ENCODE peak calls at places on chromosomes 11 and 22, in six cellular contexts. One of them, this sample, is unnamed.

GRCh38 chr11:134750619-134751018 is 338.6 kb upstream of the B3GAT1 start:
- DNase-seq in NCI-H1105: no peak
- DNase-seq in glutamatergic neuron: no peak
- DNase-seq in OCI-LY7: no peak
- DNase-seq in activated T-helper 9 cell treated with anti-CD3 and anti-CD28 coated beads, Interleukin-2, amount 50 U/mL, for 16 hours: no peak
- DNase-seq in RCC 7860: no peak
- DNase-seq in this sample: no peak

GRCh38 chr11:20623258-20623657 is 23.9 kb downstream of the SLC6A5 start:
- DNase-seq in activated T-helper 9 cell treated with anti-CD3 and anti-CD28 coated beads, Interleukin-2, amount 50 U/mL, for 16 hours: no peak
- DNase-seq in glutamatergic neuron: no peak
- DNase-seq in OCI-LY7: no peak
- DNase-seq in NCI-H1105: no peak
- DNase-seq in RCC 7860: no peak
- DNase-seq in this sample: peak; percentile 50

GRCh38 chr11:103532133-103532788 is 423.0 kb downstream of the DYNC2H1 start:
- DNase-seq in glutamatergic neuron: no peak
- DNase-seq in OCI-LY7: no peak
- DNase-seq in NCI-H1105: no peak
- DNase-seq in RCC 7860: peak; percentile 76
- DNase-seq in activated T-helper 9 cell treated with anti-CD3 and anti-CD28 coated beads, Interleukin-2, amount 50 U/mL, for 16 hours: no peak
- DNase-seq in this sample: no peak

GRCh38 chr22:35627267-35628041 is 10.3 kb upstream of the MB start:
- DNase-seq in glutamatergic neuron: peak; percentile 46
- DNase-seq in RCC 7860: peak; percentile 92
- DNase-seq in NCI-H1105: no peak
- DNase-seq in OCI-LY7: peak; percentile 83
- DNase-seq in activated T-helper 9 cell treated with anti-CD3 and anti-CD28 coated beads, Interleukin-2, amount 50 U/mL, for 16 hours: peak; percentile 28
- DNase-seq in this sample: peak; percentile 60

GRCh38 chr11:85472953-85473352 is 154.2 kb downstream of the DLG2 start:
- DNase-seq in activated T-helper 9 cell treated with anti-CD3 and anti-CD28 coated beads, Interleukin-2, amount 50 U/mL, for 16 hours: no peak
- DNase-seq in glutamatergic neuron: no peak
- DNase-seq in RCC 7860: no peak
- DNase-seq in OCI-LY7: no peak
- DNase-seq in NCI-H1105: no peak
- DNase-seq in this sample: no peak

GRCh38 chr11:108788565-108789199 is 123.8 kb downstream of the DDX10 start:
- DNase-seq in activated T-helper 9 cell treated with anti-CD3 and anti-CD28 coated beads, Interleukin-2, amount 50 U/mL, for 16 hours: no peak
- DNase-seq in OCI-LY7: peak; percentile 6
- DNase-seq in glutamatergic neuron: no peak
- DNase-seq in RCC 7860: no peak
- DNase-seq in NCI-H1105: no peak
- DNase-seq in this sample: peak; percentile 82

GRCh38 chr22:37330200-37331033 is 48.1 kb downstream of the CYTH4 start:
- DNase-seq in activated T-helper 9 cell treated with anti-CD3 and anti-CD28 coated beads, Interleukin-2, amount 50 U/mL, for 16 hours: no peak
- DNase-seq in NCI-H1105: peak; percentile 78
- DNase-seq in glutamatergic neuron: peak; percentile 90
- DNase-seq in OCI-LY7: peak; percentile 87
- DNase-seq in RCC 7860: peak; percentile 75
- DNase-seq in this sample: peak; percentile 95

GRCh38 chr22:43014062-43014875 is 680 bp downstream of the PACSIN2 start:
- DNase-seq in NCI-H1105: peak; percentile 11
- DNase-seq in OCI-LY7: peak; percentile 52
- DNase-seq in activated T-helper 9 cell treated with anti-CD3 and anti-CD28 coated beads, Interleukin-2, amount 50 U/mL, for 16 hours: peak; percentile 15
- DNase-seq in RCC 7860: peak; percentile 45
- DNase-seq in glutamatergic neuron: peak; percentile 52
- DNase-seq in this sample: peak; percentile 65

GRCh38 chr11:119389611-119390254 is 8.2 kb upstream of the USP2 start:
- DNase-seq in OCI-LY7: peak; percentile 40
- DNase-seq in NCI-H1105: no peak
- DNase-seq in glutamatergic neuron: no peak
- DNase-seq in RCC 7860: no peak
- DNase-seq in activated T-helper 9 cell treated with anti-CD3 and anti-CD28 coated beads, Interleukin-2, amount 50 U/mL, for 16 hours: no peak
- DNase-seq in this sample: peak; percentile 69

GRCh38 chr22:19800761-19801244 is 40.2 kb downstream of the TBX1 start:
- DNase-seq in RCC 7860: no peak
- DNase-seq in OCI-LY7: no peak
- DNase-seq in activated T-helper 9 cell treated with anti-CD3 and anti-CD28 coated beads, Interleukin-2, amount 50 U/mL, for 16 hours: no peak
- DNase-seq in glutamatergic neuron: peak; percentile 12
- DNase-seq in NCI-H1105: no peak
- DNase-seq in this sample: no peak

GRCh38 chr11:126702165-126702738 is 298.3 kb downstream of the KIRREL3 start:
- DNase-seq in RCC 7860: no peak
- DNase-seq in OCI-LY7: no peak
- DNase-seq in activated T-helper 9 cell treated with anti-CD3 and anti-CD28 coated beads, Interleukin-2, amount 50 U/mL, for 16 hours: no peak
- DNase-seq in glutamatergic neuron: no peak
- DNase-seq in NCI-H1105: no peak
- DNase-seq in this sample: no peak

GRCh38 chr11:64449381-64450167 is 90.6 kb downstream of the RPS6KA4 start:
- DNase-seq in NCI-H1105: peak; percentile 78
- DNase-seq in RCC 7860: peak; percentile 49
- DNase-seq in OCI-LY7: peak; percentile 82
- DNase-seq in activated T-helper 9 cell treated with anti-CD3 and anti-CD28 coated beads, Interleukin-2, amount 50 U/mL, for 16 hours: peak; percentile 53
- DNase-seq in glutamatergic neuron: peak; percentile 85
- DNase-seq in this sample: peak; percentile 93

GRCh38 chr11:70281114-70281729 is 10.7 kb downstream of the PPFIA1 start:
- DNase-seq in OCI-LY7: no peak
- DNase-seq in NCI-H1105: no peak
- DNase-seq in RCC 7860: no peak
- DNase-seq in activated T-helper 9 cell treated with anti-CD3 and anti-CD28 coated beads, Interleukin-2, amount 50 U/mL, for 16 hours: no peak
- DNase-seq in glutamatergic neuron: no peak
- DNase-seq in this sample: no peak

GRCh38 chr11:70265341-70265740 is 5.1 kb upstream of the PPFIA1 start:
- DNase-seq in OCI-LY7: peak; percentile 60
- DNase-seq in activated T-helper 9 cell treated with anti-CD3 and anti-CD28 coated beads, Interleukin-2, amount 50 U/mL, for 16 hours: no peak
- DNase-seq in RCC 7860: no peak
- DNase-seq in glutamatergic neuron: no peak
- DNase-seq in NCI-H1105: no peak
- DNase-seq in this sample: peak; percentile 87

GRCh38 chr11:20110908-20111669 is 49.2 kb downstream of the DBX1 start:
- DNase-seq in OCI-LY7: peak; percentile 65
- DNase-seq in NCI-H1105: peak; percentile 56
- DNase-seq in RCC 7860: peak; percentile 47
- DNase-seq in activated T-helper 9 cell treated with anti-CD3 and anti-CD28 coated beads, Interleukin-2, amount 50 U/mL, for 16 hours: no peak
- DNase-seq in glutamatergic neuron: peak; percentile 43
- DNase-seq in this sample: peak; percentile 89

GRCh38 chr11:116792869-116793475 is 1.3 kb upstream of the APOA5 start:
- DNase-seq in glutamatergic neuron: no peak
- DNase-seq in NCI-H1105: no peak
- DNase-seq in RCC 7860: peak; percentile 67
- DNase-seq in OCI-LY7: no peak
- DNase-seq in activated T-helper 9 cell treated with anti-CD3 and anti-CD28 coated beads, Interleukin-2, amount 50 U/mL, for 16 hours: no peak
- DNase-seq in this sample: no peak

GRCh38 chr11:133925756-133926155 is 31.0 kb downstream of the IGSF9B start:
- DNase-seq in activated T-helper 9 cell treated with anti-CD3 and anti-CD28 coated beads, Interleukin-2, amount 50 U/mL, for 16 hours: no peak
- DNase-seq in glutamatergic neuron: no peak
- DNase-seq in OCI-LY7: no peak
- DNase-seq in NCI-H1105: no peak
- DNase-seq in RCC 7860: no peak
- DNase-seq in this sample: no peak

GRCh38 chr22:19853058-19853878 is 1.4 kb downstream of the GNB1L start:
- DNase-seq in RCC 7860: no peak
- DNase-seq in activated T-helper 9 cell treated with anti-CD3 and anti-CD28 coated beads, Interleukin-2, amount 50 U/mL, for 16 hours: no peak
- DNase-seq in OCI-LY7: no peak
- DNase-seq in NCI-H1105: no peak
- DNase-seq in glutamatergic neuron: peak; percentile 15
- DNase-seq in this sample: no peak

GRCh38 chr22:27677895-27678458 is 123.6 kb downstream of the MN1 start:
- DNase-seq in glutamatergic neuron: peak; percentile 36
- DNase-seq in activated T-helper 9 cell treated with anti-CD3 and anti-CD28 coated beads, Interleukin-2, amount 50 U/mL, for 16 hours: no peak
- DNase-seq in OCI-LY7: no peak
- DNase-seq in NCI-H1105: no peak
- DNase-seq in RCC 7860: no peak
- DNase-seq in this sample: no peak

GRCh38 chr11:28632338-28632737 is 524.1 kb downstream of the METTL15 start:
- DNase-seq in NCI-H1105: no peak
- DNase-seq in OCI-LY7: no peak
- DNase-seq in activated T-helper 9 cell treated with anti-CD3 and anti-CD28 coated beads, Interleukin-2, amount 50 U/mL, for 16 hours: no peak
- DNase-seq in RCC 7860: no peak
- DNase-seq in glutamatergic neuron: no peak
- DNase-seq in this sample: no peak

GRCh38 chr11:6418199-6418957 is 516 bp downstream of the APBB1 start:
- DNase-seq in glutamatergic neuron: peak; percentile 71
- DNase-seq in activated T-helper 9 cell treated with anti-CD3 and anti-CD28 coated beads, Interleukin-2, amount 50 U/mL, for 16 hours: no peak
- DNase-seq in OCI-LY7: no peak
- DNase-seq in RCC 7860: no peak
- DNase-seq in NCI-H1105: no peak
- DNase-seq in this sample: no peak

GRCh38 chr11:70710192-70710965 is 312.1 kb downstream of the CTTN start:
- DNase-seq in RCC 7860: no peak
- DNase-seq in glutamatergic neuron: no peak
- DNase-seq in activated T-helper 9 cell treated with anti-CD3 and anti-CD28 coated beads, Interleukin-2, amount 50 U/mL, for 16 hours: no peak
- DNase-seq in OCI-LY7: no peak
- DNase-seq in NCI-H1105: no peak
- DNase-seq in this sample: no peak

GRCh38 chr11:12074529-12075195 is 35.7 kb upstream of the MICAL2 start:
- DNase-seq in glutamatergic neuron: no peak
- DNase-seq in activated T-helper 9 cell treated with anti-CD3 and anti-CD28 coated beads, Interleukin-2, amount 50 U/mL, for 16 hours: no peak
- DNase-seq in OCI-LY7: no peak
- DNase-seq in NCI-H1105: no peak
- DNase-seq in RCC 7860: no peak
- DNase-seq in this sample: no peak

GRCh38 chr11:102111787-102112653 is 1.8 kb downstream of the YAP1 start:
- DNase-seq in OCI-LY7: no peak
- DNase-seq in activated T-helper 9 cell treated with anti-CD3 and anti-CD28 coated beads, Interleukin-2, amount 50 U/mL, for 16 hours: no peak
- DNase-seq in RCC 7860: peak; percentile 84
- DNase-seq in NCI-H1105: no peak
- DNase-seq in glutamatergic neuron: no peak
- DNase-seq in this sample: no peak

GRCh38 chr11:33542921-33543320 is 157.7 kb downstream of the C11orf91 start:
- DNase-seq in RCC 7860: no peak
- DNase-seq in NCI-H1105: no peak
- DNase-seq in glutamatergic neuron: peak; percentile 71
- DNase-seq in OCI-LY7: peak; percentile 51
- DNase-seq in activated T-helper 9 cell treated with anti-CD3 and anti-CD28 coated beads, Interleukin-2, amount 50 U/mL, for 16 hours: no peak
- DNase-seq in this sample: peak; percentile 76

GRCh38 chr22:18060646-18061620 is 16.9 kb upstream of the PEX26 start:
- DNase-seq in NCI-H1105: no peak
- DNase-seq in OCI-LY7: no peak
- DNase-seq in activated T-helper 9 cell treated with anti-CD3 and anti-CD28 coated beads, Interleukin-2, amount 50 U/mL, for 16 hours: no peak
- DNase-seq in glutamatergic neuron: no peak
- DNase-seq in RCC 7860: peak; percentile 96
- DNase-seq in this sample: peak; percentile 12

GRCh38 chr11:10255388-10256125 is 38.5 kb downstream of the SBF2 start:
- DNase-seq in OCI-LY7: no peak
- DNase-seq in activated T-helper 9 cell treated with anti-CD3 and anti-CD28 coated beads, Interleukin-2, amount 50 U/mL, for 16 hours: no peak
- DNase-seq in RCC 7860: no peak
- DNase-seq in glutamatergic neuron: no peak
- DNase-seq in NCI-H1105: no peak
- DNase-seq in this sample: no peak

GRCh38 chr11:22416462-22416861 is 78.3 kb downstream of the SLC17A6 start:
- DNase-seq in NCI-H1105: no peak
- DNase-seq in RCC 7860: no peak
- DNase-seq in glutamatergic neuron: no peak
- DNase-seq in activated T-helper 9 cell treated with anti-CD3 and anti-CD28 coated beads, Interleukin-2, amount 50 U/mL, for 16 hours: no peak
- DNase-seq in OCI-LY7: no peak
- DNase-seq in this sample: no peak

GRCh38 chr22:33274214-33274828 is 216.1 kb upstream of the SYN3 start:
- DNase-seq in OCI-LY7: peak; percentile 87
- DNase-seq in NCI-H1105: no peak
- DNase-seq in glutamatergic neuron: peak; percentile 38
- DNase-seq in activated T-helper 9 cell treated with anti-CD3 and anti-CD28 coated beads, Interleukin-2, amount 50 U/mL, for 16 hours: no peak
- DNase-seq in RCC 7860: no peak
- DNase-seq in this sample: peak; percentile 92

GRCh38 chr11:93169950-93170561 is 27.7 kb downstream of the SLC36A4 start:
- DNase-seq in RCC 7860: no peak
- DNase-seq in activated T-helper 9 cell treated with anti-CD3 and anti-CD28 coated beads, Interleukin-2, amount 50 U/mL, for 16 hours: no peak
- DNase-seq in glutamatergic neuron: no peak
- DNase-seq in NCI-H1105: peak; percentile 23
- DNase-seq in OCI-LY7: peak; percentile 32
- DNase-seq in this sample: peak; percentile 74

GRCh38 chr11:25566298-25567200 is 765.4 kb upstream of the ANO3 start:
- DNase-seq in glutamatergic neuron: no peak
- DNase-seq in NCI-H1105: no peak
- DNase-seq in activated T-helper 9 cell treated with anti-CD3 and anti-CD28 coated beads, Interleukin-2, amount 50 U/mL, for 16 hours: no peak
- DNase-seq in OCI-LY7: no peak
- DNase-seq in RCC 7860: no peak
- DNase-seq in this sample: no peak

GRCh38 chr11:65500262-65501004 is 1.6 kb downstream of the MALAT1 start:
- DNase-seq in OCI-LY7: peak; percentile 58
- DNase-seq in glutamatergic neuron: no peak
- DNase-seq in activated T-helper 9 cell treated with anti-CD3 and anti-CD28 coated beads, Interleukin-2, amount 50 U/mL, for 16 hours: no peak
- DNase-seq in NCI-H1105: no peak
- DNase-seq in RCC 7860: peak; percentile 44
- DNase-seq in this sample: peak; percentile 82